ENCODE peak calls at places on chromosomes 7 and 10, in seven cellular contexts. J is tibial artery; T is GM04504; N is ecto neural progenitor cell; V is left kidney; D is kidney glomerular epithelial cell; W is activated naive CD8-positive, alpha-beta T cell treated with anti-CD3 and anti-CD28 coated beads, Interleukin-2, amount 50 U/mL, for 16 hours. B is an unnamed sample.

GRCh38 chr7:93432130-93432529 is 142.4 kb downstream of the CALCR start:
- DNase-seq in W (no peak), D (no peak), N (no peak), V (no peak), J (no peak), T (no peak), B (no peak)

GRCh38 chr7:150329331-150330106 is 6.2 kb upstream of the ACTR3C start:
- DNase-seq in T (no peak), D (peak), V (no peak), N (no peak), W (no peak), J (no peak), B (no peak)

GRCh38 chr7:20306499-20306946 is 24.2 kb upstream of the ITGB8 start:
- DNase-seq in D (no peak), N (no peak), W (no peak), T (no peak), V (peak), J (no peak), B (no peak)

GRCh38 chr10:102611514-102612095 is 32.7 kb upstream of the TRIM8 start:
- DNase-seq in D (peak), T (no peak), N (no peak), V (no peak), W (no peak), J (no peak), B (no peak)

GRCh38 chr7:8115547-8116402 is 146.2 kb downstream of the ICA1 start:
- DNase-seq in T (no peak), W (no peak), N (no peak), J (no peak), V (no peak), D (no peak), B (no peak)

GRCh38 chr10:3526721-3527120 is 258.3 kb downstream of the KLF6 start:
- DNase-seq in V (no peak), D (no peak), T (peak), N (no peak), J (no peak), W (no peak), B (no peak)

GRCh38 chr10:96665306-96665705 is 55.0 kb downstream of the PIK3AP1 start:
- DNase-seq in T (no peak), N (no peak), J (no peak), D (peak), V (no peak), W (no peak), B (no peak)

GRCh38 chr7:117872565-117873055 is 631 bp downstream of the CTTNBP2 start:
- DNase-seq in W (no peak), T (no peak), J (peak), V (peak), D (no peak), N (peak), B (peak)

GRCh38 chr7:44143606-44144250 is 2.6 kb upstream of the MYL7 start:
- DNase-seq in D (no peak), J (peak), W (no peak), V (no peak), N (no peak), T (no peak), B (peak)

GRCh38 chr10:108375691-108376090 is 1211.2 kb upstream of the SORCS1 start:
- DNase-seq in T (no peak), N (no peak), J (no peak), D (peak), V (no peak), W (no peak), B (no peak)

GRCh38 chr10:74310652-74311257 is 159.7 kb downstream of the ADK start:
- DNase-seq in D (no peak), W (no peak), N (no peak), V (peak), J (no peak), T (no peak), B (no peak)

GRCh38 chr10:29649561-29650551 is 15.1 kb upstream of the SVIL start:
- DNase-seq in J (no peak), T (no peak), V (no peak), W (no peak), N (no peak), D (no peak), B (no peak)

GRCh38 chr7:84238611-84239010 is 44.0 kb upstream of the SEMA3A start:
- DNase-seq in D (no peak), V (no peak), N (no peak), W (no peak), T (no peak), J (no peak), B (no peak)

GRCh38 chr10:4701016-4701415 is 125.0 kb upstream of the AKR1E2 start:
- DNase-seq in N (no peak), J (no peak), T (no peak), V (no peak), W (no peak), D (no peak), B (no peak)

GRCh38 chr10:7258948-7259523 is 151.8 kb downstream of the SFMBT2 start:
- DNase-seq in D (no peak), J (no peak), T (no peak), V (peak), N (no peak), W (peak), B (no peak)

GRCh38 chr10:104309980-104310978 is 28.0 kb downstream of the ITPRIP start:
- DNase-seq in N (no peak), W (no peak), J (peak), V (no peak), T (peak), D (no peak), B (peak)

GRCh38 chr7:73565675-73566342 is 8.3 kb upstream of the BCL7B start:
- DNase-seq in D (peak), T (no peak), V (no peak), J (no peak), N (no peak), W (no peak), B (no peak)

GRCh38 chr7:123538897-123539296 is 4.5 kb upstream of the IQUB start:
- DNase-seq in T (no peak), J (no peak), D (peak), N (no peak), W (no peak), V (no peak), B (no peak)

GRCh38 chr10:91775731-91776130 is 22.5 kb upstream of the TNKS2 start:
- DNase-seq in V (no peak), N (no peak), T (no peak), J (no peak), W (no peak), D (no peak), B (no peak)

GRCh38 chr10:55058800-55059199 is 257.8 kb upstream of the PCDH15 start:
- DNase-seq in D (peak), W (no peak), T (no peak), N (no peak), J (no peak), V (peak), B (no peak)

GRCh38 chr10:13853854-13854253 is 267.1 kb downstream of the PRPF18 start:
- DNase-seq in N (no peak), D (no peak), W (no peak), V (no peak), T (no peak), J (no peak), B (no peak)

GRCh38 chr10:101572785-101573184 is 15.3 kb downstream of the POLL start:
- DNase-seq in D (no peak), W (no peak), T (no peak), N (no peak), V (no peak), J (no peak), B (no peak)

GRCh38 chr7:51187941-51188340 is 128.7 kb downstream of the COBL start:
- DNase-seq in N (peak), T (no peak), V (peak), J (no peak), W (no peak), D (no peak), B (no peak)

GRCh38 chr7:26515462-26515861 is 223.8 kb downstream of the SNX10 start:
- DNase-seq in W (no peak), D (no peak), T (no peak), N (no peak), J (no peak), V (no peak), B (no peak)

GRCh38 chr10:32958992-32959703 is 1.1 kb upstream of the ITGB1 start:
- DNase-seq in N (no peak), J (no peak), D (peak), T (no peak), V (no peak), W (no peak), B (no peak)

GRCh38 chr10:51162002-51162401 is 87.7 kb downstream of the PRKG1 start:
- DNase-seq in V (no peak), N (peak), T (no peak), D (no peak), W (no peak), J (no peak), B (no peak)

GRCh38 chr10:29736325-29737208 is 101.8 kb upstream of the SVIL start:
- DNase-seq in D (peak), J (peak), T (no peak), V (peak), W (no peak), N (peak), B (peak)